ENCODE peak calls at places on chromosomes 7 and 10, in four cellular contexts. B, H, U and N are unnamed samples.

GRCh38 chr10:75847477-75847876 is 416.1 kb downstream of the LRMDA start:
- DNase-seq in B (no peak), H (no peak), U (no peak), N (no peak)

GRCh38 chr7:158365332-158365731 is 222.3 kb downstream of the PTPRN2 start:
- DNase-seq in B (no peak), H (no peak), U (no peak), N (no peak)

GRCh38 chr7:122199171-122199570 is 55.1 kb upstream of the AASS start:
- DNase-seq in B (no peak), H (no peak), U (no peak), N (no peak)

GRCh38 chr10:123008379-123009104 is at the start of the genes ACADSB and IKZF5:
- DNase-seq in B (peak; percentile 97), H (peak; percentile 98), U (peak; percentile 97), N (peak; percentile 98)

GRCh38 chr7:93921607-93922446 is at the start of gene GNG11:
- DNase-seq in B (peak; percentile 82), H (peak; percentile 87), U (peak; percentile 93), N (peak; percentile 90)

GRCh38 chr7:155120460-155120859 is 50.3 kb downstream of the HTR5A start:
- DNase-seq in B (no peak), H (no peak), U (no peak), N (no peak)

GRCh38 chr7:42522227-42522991 is 285.4 kb upstream of the GLI3 start:
- DNase-seq in B (peak; percentile 5), H (no peak), U (no peak), N (no peak)

GRCh38 chr10:95277614-95278013 is 13.2 kb downstream of the PDLIM1 start:
- DNase-seq in B (no peak), H (no peak), U (no peak), N (no peak)

GRCh38 chr7:140402178-140402835 is 1.6 kb upstream of the RAB19 start:
- DNase-seq in B (no peak), H (no peak), U (no peak), N (no peak)

GRCh38 chr10:90204956-90205695 is 503.7 kb downstream of the KIF20B start:
- DNase-seq in B (no peak), H (no peak), U (no peak), N (no peak)

GRCh38 chr10:29957887-29958330 is 101.5 kb downstream of the JCAD start:
- DNase-seq in B (no peak), H (peak; percentile 16), U (peak; percentile 69), N (peak; percentile 70)

GRCh38 chr10:30719832-30720231 is 90.3 kb upstream of the LYZL2 start:
- DNase-seq in B (no peak), H (no peak), U (no peak), N (no peak)

GRCh38 chr7:50281680-50282445 is 22.7 kb upstream of the IKZF1 start:
- DNase-seq in B (no peak), H (no peak), U (no peak), N (no peak)

GRCh38 chr10:110312206-110312605 is 7.5 kb upstream of the SMNDC1 start:
- DNase-seq in B (no peak), H (no peak), U (no peak), N (no peak)

GRCh38 chr7:106563466-106564150 is 97.3 kb downstream of the CCDC71L start:
- DNase-seq in B (no peak), H (no peak), U (no peak), N (no peak)

GRCh38 chr10:113047605-113047962 is 97.5 kb downstream of the TCF7L2 start:
- DNase-seq in B (no peak), H (no peak), U (no peak), N (no peak)

GRCh38 chr10:128631801-128632241 is 505.6 kb upstream of the MKI67 start:
- DNase-seq in B (peak; percentile 30), H (peak; percentile 41), U (no peak), N (no peak)

GRCh38 chr10:22442063-22442462 is 96.8 kb downstream of the SPAG6 start:
- DNase-seq in B (no peak), H (no peak), U (no peak), N (no peak)

GRCh38 chr10:89090760-89091455 is 100.3 kb downstream of the FAS start:
- DNase-seq in B (no peak), H (no peak), U (no peak), N (no peak)

GRCh38 chr10:88245974-88246511 is 337.1 kb downstream of the RNLS start:
- DNase-seq in B (peak; percentile 21), H (peak; percentile 27), U (no peak), N (no peak)

GRCh38 chr7:2123360-2123759 is 109.4 kb downstream of the MAD1L1 start:
- DNase-seq in B (no peak), H (no peak), U (no peak), N (no peak)

GRCh38 chr7:22419488-22419887 is 62.5 kb upstream of the RAPGEF5 start:
- DNase-seq in B (no peak), H (no peak), U (no peak), N (no peak)

GRCh38 chr7:71236488-71237179 is 104.7 kb downstream of the GALNT17 start:
- DNase-seq in B (no peak), H (no peak), U (no peak), N (no peak)

GRCh38 chr10:124672181-124672638 is 72.0 kb downstream of the FAM53B start:
- DNase-seq in B (no peak), H (peak; percentile 62), U (no peak), N (peak; percentile 17)
- H3K27ac ChIP-seq in B (no peak overlapping the region), H (no peak overlapping the region), U (peak overlapping the region; percentile 65), N (peak overlapping the region; percentile 58)

DNA sequence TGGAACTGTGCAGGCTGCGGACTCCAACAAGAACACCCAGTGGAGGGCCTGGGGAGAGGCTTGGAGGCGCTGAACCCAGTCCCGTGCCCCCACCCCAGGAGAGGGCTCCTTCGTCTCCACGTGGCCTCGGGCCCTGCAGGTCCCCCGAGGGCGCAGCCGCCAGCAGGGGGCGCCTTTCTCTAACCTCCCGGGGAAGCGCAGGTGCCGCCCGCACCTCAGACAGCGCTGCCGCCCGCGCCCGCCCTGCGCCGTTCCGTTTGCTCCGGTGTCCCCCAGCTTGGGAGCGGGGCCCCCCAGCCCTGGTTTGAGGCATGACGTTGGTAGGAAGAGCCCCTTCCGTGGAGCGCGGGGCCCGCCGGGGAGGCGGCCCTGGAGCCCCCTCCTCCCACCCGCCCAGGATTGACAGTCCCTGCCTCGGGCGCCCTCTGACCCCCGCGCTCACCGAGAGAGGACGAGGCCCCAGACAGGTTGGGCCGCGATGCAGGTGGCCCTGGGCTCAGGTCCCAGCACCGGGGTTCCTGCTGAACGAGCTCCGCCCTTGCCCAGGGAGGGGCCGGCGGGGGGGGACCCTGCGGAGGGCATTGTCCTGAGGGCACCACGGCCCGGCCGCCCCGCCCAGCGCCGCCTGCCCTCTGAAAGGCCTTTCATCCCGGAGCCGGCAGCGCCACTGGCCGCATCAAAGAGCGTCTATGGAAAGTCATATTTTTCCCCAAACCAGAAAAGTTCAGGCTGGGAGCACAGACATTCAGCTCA is 42.9 kb downstream of the FOXL3 start:
- DNase-seq in B (peak; percentile 88), H (peak; percentile 75), U (peak; percentile 92), N (peak; percentile 89)
- H3K27ac ChIP-seq in B (no peak overlapping the region), H (peak overlapping the region; percentile 24), U (peak overlapping the region; percentile 66), N (no peak overlapping the region)

DNA sequence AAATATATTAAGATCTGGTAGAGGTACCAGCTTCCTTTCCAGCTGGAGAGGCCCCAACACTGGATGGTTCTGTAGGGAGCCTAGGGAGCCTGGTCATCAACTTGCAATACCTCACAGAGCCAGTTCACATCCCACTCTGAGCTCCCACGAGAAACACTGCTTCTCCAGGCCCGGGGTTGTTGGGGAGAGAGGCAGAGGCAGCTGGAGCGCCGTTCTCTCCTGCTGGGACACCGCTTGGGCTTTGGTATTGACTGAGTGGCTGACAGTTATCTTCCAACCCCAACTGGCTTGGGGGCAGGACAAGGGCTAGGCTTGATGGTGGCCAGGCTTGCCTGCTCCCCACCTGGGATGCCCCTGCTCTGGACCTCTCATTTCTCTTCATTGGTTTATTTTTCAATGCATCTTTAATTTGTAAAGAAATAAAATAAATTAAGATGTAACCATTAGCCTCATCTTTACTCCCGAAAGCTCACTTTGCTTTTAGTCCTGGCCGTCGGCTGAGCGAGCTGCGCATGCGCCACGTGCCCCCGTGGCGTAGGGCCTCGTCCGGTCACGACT is 10.0 kb upstream of the CHCHD1 start:
- DNase-seq in B (peak; percentile 90), H (peak; percentile 92), U (peak; percentile 96), N (peak; percentile 91)
- H3K27ac ChIP-seq in B (peak overlapping the region; percentile 90), H (peak overlapping the region; percentile 86), U (peak overlapping the region; percentile 100), N (peak overlapping the region; percentile 97)

GRCh38 chr10:33463011-33463410 is 128.5 kb upstream of the NRP1 start:
- DNase-seq in B (no peak), H (no peak), U (no peak), N (no peak)

GRCh38 chr10:33461295-33461640 is 126.8 kb upstream of the NRP1 start:
- DNase-seq in B (peak; percentile 17), H (no peak), U (no peak), N (no peak)

GRCh38 chr10:33460461-33461294 is 126.2 kb upstream of the NRP1 start:
- DNase-seq in B (peak; percentile 90), H (peak; percentile 69), U (peak; percentile 63), N (peak; percentile 27)

GRCh38 chr10:33455029-33455428 is 120.6 kb upstream of the NRP1 start:
- DNase-seq in B (no peak), H (no peak), U (no peak), N (no peak)

GRCh38 chr10:33459597-33459996 is 125.1 kb upstream of the NRP1 start:
- DNase-seq in B (no peak), H (no peak), U (no peak), N (no peak)
- H3K27ac ChIP-seq in B (peak overlapping the region; percentile 95), H (no peak overlapping the region), U (peak overlapping the region; percentile 31), N (no peak overlapping the region)